ENCODE peak calls at places on chromosomes 7 and 10, in six cellular contexts. One of them, this sample, is unnamed.

GRCh38 chr7:40839881-40840280 is 705.1 kb downstream of the SUGCT start:
- DNase-seq in H1: no peak
- DNase-seq in neuronal stem cell: no peak
- DNase-seq in mesenchymal stem cell: no peak
- DNase-seq in IMR-90: peak
- DNase-seq in trophoblast cell: no peak
- DNase-seq in this sample: no peak

GRCh38 chr10:99374526-99374925 is 45.4 kb downstream of the CNNM1 start:
- DNase-seq in IMR-90: no peak
- DNase-seq in mesenchymal stem cell: no peak
- DNase-seq in H1: no peak
- DNase-seq in neuronal stem cell: no peak
- DNase-seq in trophoblast cell: no peak
- DNase-seq in this sample: no peak

GRCh38 chr7:104621332-104621731 is 292.9 kb downstream of the LHFPL3 start:
- DNase-seq in trophoblast cell: no peak
- DNase-seq in mesenchymal stem cell: no peak
- DNase-seq in H1: no peak
- DNase-seq in IMR-90: no peak
- DNase-seq in neuronal stem cell: no peak
- DNase-seq in this sample: no peak

GRCh38 chr10:124798364-124798763 is 3.3 kb upstream of the ABRAXAS2 start:
- DNase-seq in H1: no peak
- DNase-seq in trophoblast cell: no peak
- DNase-seq in IMR-90: no peak
- DNase-seq in neuronal stem cell: no peak
- DNase-seq in mesenchymal stem cell: no peak
- DNase-seq in this sample: no peak

GRCh38 chr7:11830582-11831382 is 1.2 kb downstream of the THSD7A start:
- DNase-seq in H1: no peak
- DNase-seq in neuronal stem cell: no peak
- DNase-seq in IMR-90: peak
- DNase-seq in trophoblast cell: peak
- DNase-seq in mesenchymal stem cell: peak
- DNase-seq in this sample: no peak

GRCh38 chr7:115135111-115135510 is 213.2 kb downstream of the MDFIC start:
- DNase-seq in trophoblast cell: no peak
- DNase-seq in mesenchymal stem cell: no peak
- DNase-seq in IMR-90: no peak
- DNase-seq in neuronal stem cell: no peak
- DNase-seq in H1: no peak
- DNase-seq in this sample: no peak

GRCh38 chr10:113780681-113781250 is 29.3 kb downstream of the PLEKHS1 start:
- DNase-seq in neuronal stem cell: no peak
- DNase-seq in mesenchymal stem cell: no peak
- DNase-seq in IMR-90: no peak
- DNase-seq in H1: no peak
- DNase-seq in trophoblast cell: no peak
- DNase-seq in this sample: no peak

GRCh38 chr7:138527746-138528223 is 67.7 kb downstream of the TRIM24 start:
- DNase-seq in H1: no peak
- DNase-seq in neuronal stem cell: peak
- DNase-seq in trophoblast cell: no peak
- DNase-seq in mesenchymal stem cell: peak
- DNase-seq in IMR-90: no peak
- DNase-seq in this sample: no peak

GRCh38 chr7:84939888-84940287 is 247.0 kb downstream of the SEMA3D start:
- DNase-seq in IMR-90: no peak
- DNase-seq in mesenchymal stem cell: no peak
- DNase-seq in neuronal stem cell: no peak
- DNase-seq in H1: no peak
- DNase-seq in trophoblast cell: no peak
- DNase-seq in this sample: no peak

GRCh38 chr10:26029858-26030257 is 95.8 kb downstream of the MYO3A start:
- DNase-seq in IMR-90: no peak
- DNase-seq in trophoblast cell: no peak
- DNase-seq in neuronal stem cell: no peak
- DNase-seq in mesenchymal stem cell: no peak
- DNase-seq in H1: no peak
- DNase-seq in this sample: peak

GRCh38 chr7:25727446-25727845 is 424.6 kb upstream of the NFE2L3 start:
- DNase-seq in trophoblast cell: no peak
- DNase-seq in mesenchymal stem cell: no peak
- DNase-seq in H1: no peak
- DNase-seq in IMR-90: no peak
- DNase-seq in neuronal stem cell: no peak
- DNase-seq in this sample: no peak

GRCh38 chr7:27188666-27189559 is 3.9 kb upstream of the HOXA11 start:
- DNase-seq in mesenchymal stem cell: no peak
- DNase-seq in neuronal stem cell: no peak
- DNase-seq in IMR-90: no peak
- DNase-seq in H1: peak
- DNase-seq in trophoblast cell: no peak
- DNase-seq in this sample: peak

GRCh38 chr7:20403356-20403755 is 72.7 kb downstream of the ITGB8 start:
- DNase-seq in mesenchymal stem cell: no peak
- DNase-seq in neuronal stem cell: no peak
- DNase-seq in IMR-90: no peak
- DNase-seq in H1: no peak
- DNase-seq in trophoblast cell: no peak
- DNase-seq in this sample: no peak

GRCh38 chr10:110996256-110996655 is 76.9 kb downstream of the SHOC2 start:
- DNase-seq in H1: no peak
- DNase-seq in trophoblast cell: peak
- DNase-seq in neuronal stem cell: no peak
- DNase-seq in IMR-90: no peak
- DNase-seq in mesenchymal stem cell: no peak
- DNase-seq in this sample: no peak

GRCh38 chr10:128280271-128280670 is 154.0 kb upstream of the MKI67 start:
- DNase-seq in trophoblast cell: no peak
- DNase-seq in mesenchymal stem cell: no peak
- DNase-seq in neuronal stem cell: no peak
- DNase-seq in IMR-90: no peak
- DNase-seq in H1: no peak
- DNase-seq in this sample: no peak

GRCh38 chr7:29109815-29110385 is 36.4 kb downstream of the CPVL start:
- DNase-seq in IMR-90: no peak
- DNase-seq in H1: no peak
- DNase-seq in mesenchymal stem cell: no peak
- DNase-seq in neuronal stem cell: no peak
- DNase-seq in trophoblast cell: peak
- DNase-seq in this sample: no peak

GRCh38 chr7:132291446-132291845 is 284.8 kb downstream of the PLXNA4 start:
- DNase-seq in H1: no peak
- DNase-seq in trophoblast cell: no peak
- DNase-seq in mesenchymal stem cell: no peak
- DNase-seq in neuronal stem cell: no peak
- DNase-seq in IMR-90: no peak
- DNase-seq in this sample: no peak

GRCh38 chr10:27658788-27659187 is 86.8 kb downstream of the MKX start:
- DNase-seq in mesenchymal stem cell: no peak
- DNase-seq in trophoblast cell: peak
- DNase-seq in neuronal stem cell: no peak
- DNase-seq in IMR-90: peak
- DNase-seq in H1: no peak
- DNase-seq in this sample: no peak

GRCh38 chr10:126171555-126171954 is 216.7 kb downstream of the ADAM12 start:
- DNase-seq in IMR-90: peak
- DNase-seq in trophoblast cell: no peak
- DNase-seq in H1: no peak
- DNase-seq in mesenchymal stem cell: peak
- DNase-seq in neuronal stem cell: no peak
- DNase-seq in this sample: no peak

GRCh38 chr7:66283003-66283920 is 78.1 kb downstream of the TPST1 start:
- DNase-seq in mesenchymal stem cell: peak
- DNase-seq in IMR-90: peak
- DNase-seq in H1: no peak
- DNase-seq in neuronal stem cell: no peak
- DNase-seq in trophoblast cell: no peak
- DNase-seq in this sample: no peak

GRCh38 chr7:50728184-50728583 is 54.5 kb downstream of the GRB10 start:
- DNase-seq in mesenchymal stem cell: no peak
- DNase-seq in trophoblast cell: no peak
- DNase-seq in neuronal stem cell: no peak
- DNase-seq in IMR-90: peak
- DNase-seq in H1: no peak
- DNase-seq in this sample: no peak

GRCh38 chr7:92669616-92670153 is 79.5 kb upstream of the FAM133B start:
- DNase-seq in H1: no peak
- DNase-seq in mesenchymal stem cell: no peak
- DNase-seq in trophoblast cell: no peak
- DNase-seq in IMR-90: peak
- DNase-seq in neuronal stem cell: no peak
- DNase-seq in this sample: no peak

GRCh38 chr10:32049113-32049512 is 7.1 kb downstream of the KIF5B start:
- DNase-seq in H1: no peak
- DNase-seq in IMR-90: peak
- DNase-seq in trophoblast cell: no peak
- DNase-seq in mesenchymal stem cell: no peak
- DNase-seq in neuronal stem cell: no peak
- DNase-seq in this sample: no peak

GRCh38 chr10:30887839-30888238 is 143.8 kb downstream of the ZNF438 start:
- DNase-seq in neuronal stem cell: no peak
- DNase-seq in mesenchymal stem cell: no peak
- DNase-seq in IMR-90: no peak
- DNase-seq in H1: no peak
- DNase-seq in trophoblast cell: no peak
- DNase-seq in this sample: no peak
- H4K91ac ChIP-seq in neuronal stem cell: no peak
- H4K91ac ChIP-seq in mesenchymal stem cell: no peak
- H4K91ac ChIP-seq in IMR-90: no peak
- H4K91ac ChIP-seq in H1: no peak
- H4K91ac ChIP-seq in trophoblast cell: no peak
- H4K91ac ChIP-seq in this sample: no peak

GRCh38 chr7:2150445-2150815 is 82.3 kb downstream of the MAD1L1 start:
- DNase-seq in neuronal stem cell: no peak
- DNase-seq in IMR-90: no peak
- DNase-seq in trophoblast cell: no peak
- DNase-seq in H1: no peak
- DNase-seq in mesenchymal stem cell: no peak
- DNase-seq in this sample: no peak
- H4K91ac ChIP-seq in neuronal stem cell: no peak
- H4K91ac ChIP-seq in IMR-90: no peak
- H4K91ac ChIP-seq in trophoblast cell: no peak
- H4K91ac ChIP-seq in H1: no peak
- H4K91ac ChIP-seq in mesenchymal stem cell: peak
- H4K91ac ChIP-seq in this sample: no peak

DNA sequence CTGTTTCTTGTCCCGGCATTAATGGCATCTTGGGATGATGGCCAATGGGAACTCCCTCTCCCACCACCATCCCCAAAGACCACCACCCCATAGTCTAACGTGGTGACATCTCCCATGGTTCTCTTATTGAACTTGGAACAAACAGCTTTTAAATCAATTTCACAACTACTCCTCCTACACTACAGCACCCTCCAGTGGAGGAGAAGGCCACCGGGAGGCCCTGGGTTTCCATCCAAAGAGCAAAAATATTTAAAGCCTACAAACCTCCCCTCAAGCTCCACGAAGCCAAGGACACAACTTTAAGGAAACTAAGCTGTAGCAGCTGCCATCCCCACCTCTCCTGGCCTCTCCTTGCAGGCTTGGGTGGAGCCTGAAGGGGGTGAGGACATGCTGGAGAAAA is 94.1 kb upstream of the LANCL2 start:
- DNase-seq in IMR-90: peak
- DNase-seq in trophoblast cell: no peak
- DNase-seq in H1: no peak
- DNase-seq in neuronal stem cell: no peak
- DNase-seq in mesenchymal stem cell: peak
- DNase-seq in this sample: no peak
- H4K91ac ChIP-seq in IMR-90: no peak
- H4K91ac ChIP-seq in trophoblast cell: no peak
- H4K91ac ChIP-seq in H1: no peak
- H4K91ac ChIP-seq in neuronal stem cell: no peak
- H4K91ac ChIP-seq in mesenchymal stem cell: no peak
- H4K91ac ChIP-seq in this sample: no peak

GRCh38 chr10:43254199-43254730 is 12.6 kb downstream of the RASGEF1A start:
- DNase-seq in IMR-90: no peak
- DNase-seq in trophoblast cell: no peak
- DNase-seq in H1: no peak
- DNase-seq in neuronal stem cell: no peak
- DNase-seq in mesenchymal stem cell: no peak
- DNase-seq in this sample: no peak
- H4K91ac ChIP-seq in IMR-90: no peak
- H4K91ac ChIP-seq in trophoblast cell: no peak
- H4K91ac ChIP-seq in H1: no peak
- H4K91ac ChIP-seq in neuronal stem cell: no peak
- H4K91ac ChIP-seq in mesenchymal stem cell: no peak
- H4K91ac ChIP-seq in this sample: no peak

GRCh38 chr10:123744226-123744536 is 78.0 kb downstream of the GPR26 start:
- DNase-seq in trophoblast cell: no peak
- DNase-seq in IMR-90: no peak
- DNase-seq in H1: no peak
- DNase-seq in mesenchymal stem cell: no peak
- DNase-seq in neuronal stem cell: no peak
- DNase-seq in this sample: no peak

GRCh38 chr10:123746927-123747326 is 80.8 kb downstream of the GPR26 start:
- DNase-seq in IMR-90: no peak
- DNase-seq in H1: no peak
- DNase-seq in trophoblast cell: no peak
- DNase-seq in neuronal stem cell: no peak
- DNase-seq in mesenchymal stem cell: no peak
- DNase-seq in this sample: peak

GRCh38 chr10:123747426-123747825 is 81.3 kb downstream of the GPR26 start:
- DNase-seq in mesenchymal stem cell: no peak
- DNase-seq in neuronal stem cell: no peak
- DNase-seq in IMR-90: no peak
- DNase-seq in H1: no peak
- DNase-seq in trophoblast cell: no peak
- DNase-seq in this sample: no peak

GRCh38 chr10:123746520-123746919 is 80.4 kb downstream of the GPR26 start:
- DNase-seq in neuronal stem cell: no peak
- DNase-seq in trophoblast cell: no peak
- DNase-seq in mesenchymal stem cell: no peak
- DNase-seq in H1: no peak
- DNase-seq in IMR-90: no peak
- DNase-seq in this sample: peak

DNA sequence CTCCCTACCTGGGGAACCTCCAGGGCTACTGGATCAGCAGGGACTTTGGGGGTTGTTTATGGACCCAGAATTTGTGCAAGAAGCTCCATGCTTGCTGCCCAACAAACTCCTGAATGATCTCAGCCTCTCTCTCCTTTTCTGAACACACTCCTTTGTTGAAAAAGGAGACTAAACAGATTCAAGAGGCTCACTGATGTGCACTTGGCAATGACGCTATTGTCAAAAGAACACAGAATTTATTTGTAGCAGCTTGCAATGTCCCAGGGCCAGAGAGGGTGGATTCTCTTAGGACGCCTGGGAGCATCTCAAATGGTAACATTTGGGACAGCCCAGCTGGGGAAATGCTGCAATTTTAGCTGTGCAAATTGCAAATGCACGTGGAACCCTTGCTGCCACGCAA is 79.9 kb downstream of the GPR26 start:
- DNase-seq in trophoblast cell: no peak
- DNase-seq in neuronal stem cell: no peak
- DNase-seq in H1: no peak
- DNase-seq in IMR-90: no peak
- DNase-seq in mesenchymal stem cell: no peak
- DNase-seq in this sample: no peak
- H4K91ac ChIP-seq in trophoblast cell: no peak
- H4K91ac ChIP-seq in neuronal stem cell: no peak
- H4K91ac ChIP-seq in H1: no peak
- H4K91ac ChIP-seq in IMR-90: no peak
- H4K91ac ChIP-seq in mesenchymal stem cell: no peak
- H4K91ac ChIP-seq in this sample: no peak